ENCODE peak calls at places on chromosomes 1 and 21, in seven cellular contexts. U is SJCRH30, J is GM23248, N is neuronal stem cell, A is ovary, C is lung, Y is PC-3. V is an unnamed sample. For H3K27me3, the result is how much of the 10 kb centered on the place peaks cover.

GRCh38 chr1:16618719-16619118 is 5.4 kb upstream of the NBPF1 start:
- DNase-seq in Y (no peak), N (no peak), C (peak), J (no peak), U (peak), A (peak), V (no peak)

GRCh38 chr1:1967879-1968278 is 35.7 kb downstream of the CFAP74 start:
- DNase-seq in N (no peak), C (no peak), A (no peak), Y (no peak), J (no peak), U (no peak), V (no peak)

GRCh38 chr1:62235576-62235975 is 40.9 kb downstream of the L1TD1 start:
- DNase-seq in N (no peak), Y (no peak), C (no peak), J (peak), A (no peak), U (no peak), V (no peak)

GRCh38 chr1:161420763-161421455 is 53.2 kb upstream of the CFAP126 start:
- DNase-seq in C (no peak), Y (no peak), U (no peak), J (no peak), N (no peak), A (no peak), V (no peak)

GRCh38 chr21:38938343-38938742 is 132.6 kb downstream of the ETS2 start:
- DNase-seq in U (no peak), N (peak), J (peak), Y (no peak), A (no peak), C (no peak), V (no peak)

GRCh38 chr1:242199861-242200458 is 201.1 kb upstream of the MAP1LC3C start:
- DNase-seq in Y (no peak), N (no peak), C (no peak), U (no peak), A (no peak), J (no peak), V (no peak)

GRCh38 chr21:36861924-36862323 is 104.5 kb downstream of the HLCS start:
- DNase-seq in U (no peak), Y (no peak), A (no peak), C (no peak), N (no peak), J (no peak), V (no peak)

GRCh38 chr1:92749024-92749634 is 35.8 kb downstream of the EVI5 start:
- DNase-seq in U (peak), C (no peak), Y (peak), J (peak), A (no peak), N (peak), V (peak)

GRCh38 chr1:74686941-74687340 is 13.3 kb upstream of the ERICH3 start:
- DNase-seq in J (no peak), Y (no peak), N (no peak), C (no peak), A (no peak), U (no peak), V (no peak)

GRCh38 chr1:231160851-231161710 is 777 bp upstream of the TRIM67 start:
- DNase-seq in C (no peak), Y (no peak), J (no peak), N (no peak), U (no peak), A (no peak), V (no peak)

GRCh38 chr1:231161711-231162299 is at the start of gene TRIM67:
- DNase-seq in J (no peak), U (peak), N (no peak), Y (no peak), C (no peak), A (no peak), V (no peak)

GRCh38 chr1:231162970-231163830 is 1.3 kb downstream of the TRIM67 start:
- DNase-seq in Y (no peak), J (peak), N (no peak), U (no peak), C (no peak), A (no peak), V (no peak)

GRCh38 chr1:231163831-231164427 is 2.1 kb downstream of the TRIM67 start:
- DNase-seq in N (no peak), A (no peak), Y (no peak), J (no peak), C (no peak), U (no peak), V (no peak)

DNA sequence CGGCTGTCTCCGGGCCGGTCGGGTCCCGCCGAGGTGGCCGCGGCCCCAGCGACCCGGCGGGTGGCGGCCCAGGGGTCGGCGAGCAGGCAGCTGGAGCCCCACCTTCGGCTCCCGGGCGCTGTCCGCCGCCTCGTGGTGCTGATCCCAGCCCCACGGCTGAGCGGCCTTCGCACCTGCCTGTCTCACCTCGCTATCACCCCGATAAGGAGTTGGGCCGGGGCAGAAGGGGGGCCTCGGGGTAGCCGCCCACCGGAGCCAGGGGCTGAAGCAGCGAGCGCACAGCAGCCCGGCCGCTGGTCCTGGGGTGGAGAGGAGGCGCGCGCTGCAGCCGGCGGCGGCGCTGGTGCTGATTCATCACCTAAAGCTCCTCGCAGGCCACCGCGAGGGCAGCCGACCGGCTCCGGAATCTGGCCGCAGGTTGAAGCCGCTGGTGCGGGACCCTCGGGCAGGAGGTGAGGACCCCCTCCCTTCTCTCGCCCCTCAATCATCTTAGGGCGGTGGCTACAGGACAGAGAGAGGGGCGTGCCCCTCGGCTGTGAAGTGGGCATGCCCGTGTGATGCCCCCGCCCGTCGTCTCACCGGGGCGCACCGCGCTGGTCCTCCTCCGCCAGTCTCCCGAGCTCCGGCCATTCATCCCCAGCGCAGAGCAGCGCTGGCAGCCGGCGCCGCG is 577 bp downstream of the TRIM67 start:
- DNase-seq in U (no peak), J (peak), N (peak), Y (no peak), A (peak), C (no peak), V (no peak)
- H3K27me3 ChIP-seq in U (under half), J (under half), N (under half), Y (half or more), A (under half), C (under half), V (under half)

GRCh38 chr21:33019516-33019884 is 6.2 kb upstream of the OLIG2 start:
- DNase-seq in Y (no peak), U (no peak), A (no peak), J (no peak), C (no peak), N (no peak), V (no peak)

GRCh38 chr21:33021150-33021549 is 4.6 kb upstream of the OLIG2 start:
- DNase-seq in C (no peak), Y (no peak), U (no peak), N (no peak), J (no peak), A (no peak), V (no peak)

GRCh38 chr21:33019885-33020557 is 5.7 kb upstream of the OLIG2 start:
- DNase-seq in Y (no peak), A (no peak), J (no peak), N (no peak), U (no peak), C (no peak), V (no peak)

GRCh38 chr21:33021667-33022066 is 4.1 kb upstream of the OLIG2 start:
- DNase-seq in C (no peak), J (no peak), A (no peak), N (no peak), Y (no peak), U (no peak), V (no peak)

DNA sequence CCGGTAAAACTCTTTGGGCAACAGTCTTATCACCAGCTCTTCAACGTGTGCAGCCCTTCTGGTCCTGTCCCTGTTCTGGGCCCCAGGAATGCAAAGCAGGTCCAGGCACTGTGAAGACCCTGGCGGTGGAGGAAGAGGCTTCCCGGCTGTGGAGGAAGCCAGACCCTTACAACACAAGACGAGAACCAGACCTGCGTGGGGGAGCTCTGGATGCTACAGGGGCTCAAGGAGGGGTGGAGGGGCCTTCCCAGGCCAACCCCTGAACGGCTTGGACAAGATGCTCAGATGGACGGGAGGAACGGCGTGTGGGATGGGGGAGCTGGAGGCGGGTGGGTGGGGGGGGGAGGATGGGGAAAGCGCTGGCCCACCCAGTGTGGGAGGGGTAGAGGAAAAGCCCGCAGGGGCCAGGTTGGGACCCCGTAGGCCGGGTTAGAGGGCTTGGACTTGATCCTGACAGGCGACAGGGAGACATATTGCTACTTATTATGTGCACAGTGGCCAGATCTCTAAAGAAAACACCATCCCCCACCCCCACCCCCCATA is 5.1 kb upstream of the OLIG2 start:
- DNase-seq in Y (no peak), J (no peak), N (no peak), U (no peak), C (no peak), A (no peak), V (no peak)
- H3K27me3 ChIP-seq in Y (half or more), J (half or more), N (under half), U (under half), C (under half), A (under half), V (half or more)

GRCh38 chr1:110201157-110201825 is 8.8 kb upstream of the KCNC4 start:
- DNase-seq in U (no peak), A (no peak), N (no peak), Y (no peak), J (no peak), C (no peak), V (no peak)
- H3K27me3 ChIP-seq in U (under half), A (under half), N (under half), Y (under half), J (under half), C (under half), V (under half)

GRCh38 chr1:97567000-97567749 is 353.7 kb downstream of the DPYD start:
- DNase-seq in N (no peak), J (no peak), C (no peak), Y (no peak), A (no peak), U (no peak), V (no peak)
- H3K27me3 ChIP-seq in N (under half), J (under half), C (under half), Y (under half), A (under half), U (under half), V (under half)

DNA sequence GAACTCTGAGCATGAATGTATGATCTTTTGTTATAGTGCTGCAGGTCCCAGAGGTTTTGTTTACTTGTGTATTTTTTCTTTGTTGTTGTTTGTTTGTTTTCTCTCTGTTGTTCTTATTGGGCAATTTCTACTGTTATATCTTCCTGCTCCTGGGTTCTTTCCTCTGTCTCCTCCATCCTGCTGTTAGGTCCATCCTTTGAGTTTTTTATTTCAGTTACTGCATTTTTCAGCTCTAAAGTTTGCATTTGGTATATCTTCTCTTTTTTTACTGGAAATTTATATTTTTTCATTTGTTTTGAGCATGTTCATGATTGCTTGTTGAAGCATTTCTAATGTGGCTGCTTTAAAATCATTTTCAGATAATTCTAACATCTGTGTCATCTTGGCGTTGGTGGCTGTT is 9.9 kb downstream of the TRPM2 start:
- DNase-seq in J (no peak), N (no peak), Y (no peak), U (no peak), A (no peak), C (no peak), V (no peak)
- H3K27me3 ChIP-seq in J (under half), N (under half), Y (under half), U (under half), A (under half), C (under half), V (under half)

GRCh38 chr1:160371691-160372208 is 4.9 kb downstream of the NHLH1 start:
- DNase-seq in J (no peak), N (no peak), A (no peak), Y (no peak), C (no peak), U (no peak), V (no peak)
- H3K27me3 ChIP-seq in J (under half), N (under half), A (under half), Y (under half), C (under half), U (under half), V (under half)

DNA sequence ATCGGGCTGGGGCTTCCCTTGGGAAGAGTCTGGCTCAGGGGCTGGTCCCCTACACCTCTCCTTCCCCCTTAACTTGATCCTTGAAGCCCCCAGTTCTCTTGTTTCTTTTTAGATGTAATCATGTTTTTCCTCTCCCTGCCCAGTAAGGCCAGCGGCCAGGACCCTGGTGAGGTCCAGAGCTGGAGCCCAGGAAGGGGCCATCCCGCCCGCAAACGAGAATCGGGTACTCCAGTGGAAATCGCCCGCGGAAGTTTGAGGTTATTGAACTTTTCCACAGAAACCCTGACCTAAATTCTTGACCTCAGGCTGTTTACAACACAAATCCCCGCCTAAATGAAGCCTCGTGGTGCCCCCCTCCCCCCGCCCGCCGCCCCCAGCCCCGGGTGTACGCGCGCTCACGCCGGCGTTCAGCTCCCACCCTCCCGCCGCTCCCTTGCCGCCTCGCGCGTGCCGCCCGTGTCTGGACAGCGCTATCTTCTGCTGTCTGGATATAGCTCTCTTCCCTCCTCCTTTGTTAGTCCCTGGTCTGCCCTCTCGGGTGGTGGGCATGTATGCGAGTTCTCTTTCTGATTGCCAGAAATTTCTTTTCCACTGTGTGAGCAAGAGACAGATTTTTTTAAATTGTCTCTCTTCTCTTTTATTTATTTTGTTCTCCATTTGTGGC is 165.9 kb upstream of the CACNA1E start:
- DNase-seq in C (no peak), Y (no peak), J (peak), U (no peak), A (no peak), N (no peak), V (no peak)
- H3K27me3 ChIP-seq in C (under half), Y (half or more), J (half or more), U (under half), A (under half), N (under half), V (under half)

GRCh38 chr1:10779841-10780240 is 16.6 kb downstream of the CASZ1 start:
- DNase-seq in N (no peak), Y (no peak), C (no peak), U (no peak), A (no peak), J (no peak), V (no peak)

GRCh38 chr1:10776206-10776905 is 20.1 kb downstream of the CASZ1 start:
- DNase-seq in N (no peak), A (no peak), J (no peak), C (no peak), Y (peak), U (no peak), V (peak)

GRCh38 chr1:10777749-10778574 is 18.5 kb downstream of the CASZ1 start:
- DNase-seq in N (no peak), U (no peak), C (no peak), Y (no peak), J (no peak), A (no peak), V (no peak)

GRCh38 chr1:10779201-10779600 is 17.2 kb downstream of the CASZ1 start:
- DNase-seq in Y (peak), C (no peak), U (no peak), J (no peak), A (no peak), N (no peak), V (peak)

DNA sequence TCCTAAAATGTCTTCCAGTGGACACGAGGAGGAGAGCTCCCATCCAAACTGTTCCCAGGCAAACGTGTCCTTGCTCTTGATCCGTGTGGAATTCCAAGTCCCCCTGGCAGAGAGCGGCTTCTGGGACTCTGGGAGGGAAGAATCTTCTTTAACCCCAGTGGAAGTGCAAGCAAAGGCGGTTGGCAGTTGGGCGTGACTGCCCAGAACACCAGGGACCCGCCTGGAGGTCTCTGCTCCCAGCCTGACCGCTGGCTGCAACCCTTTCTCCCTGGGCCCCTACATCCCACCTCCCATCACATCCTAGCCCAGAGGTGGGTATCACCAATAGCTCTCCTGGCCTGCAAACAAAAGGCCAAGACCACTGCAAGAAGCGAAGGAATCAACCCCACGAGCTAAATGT is 17.8 kb downstream of the CASZ1 start:
- DNase-seq in Y (no peak), J (no peak), C (no peak), A (no peak), N (no peak), U (no peak), V (no peak)
- H3K27me3 ChIP-seq in Y (under half), J (under half), C (under half), A (under half), N (under half), U (under half), V (under half)

V was measured in prostate gland.